ENCODE peak calls at places on chromosomes 5 and 9, in five cellular contexts. G is left lung; O is CD8-positive, alpha-beta T cell; B is lower lobe of right lung; C is AG10803. K is an unnamed sample.
A peak's percentile ranks its signal among the peaks of the same experiment; 100 is the strongest.

GRCh38 chr9:130936285-130937117 is 2.5 kb downstream of the FIBCD1 start:
- DNase-seq in B (no peak), O (no peak), C (peak; percentile 88), G (no peak), K (peak; percentile 57)

GRCh38 chr9:82970359-82970758 is 92.6 kb downstream of the RASEF start:
- DNase-seq in G (no peak), B (no peak), C (no peak), O (no peak), K (no peak)

GRCh38 chr9:135165756-135166519 is 78.5 kb downstream of the OLFM1 start:
- DNase-seq in G (no peak), O (no peak), B (no peak), C (no peak), K (no peak)

GRCh38 chr5:90398726-90399125 is 10.8 kb downstream of the CETN3 start:
- DNase-seq in B (no peak), O (no peak), C (no peak), G (no peak), K (no peak)

GRCh38 chr9:72691671-72692070 is 170.3 kb downstream of the TMC1 start:
- DNase-seq in C (no peak), B (no peak), G (no peak), O (no peak), K (no peak)

GRCh38 chr5:1388383-1388967 is 43.6 kb upstream of the CLPTM1L start:
- DNase-seq in C (no peak), G (no peak), B (no peak), O (no peak), K (no peak)

GRCh38 chr9:87742813-87743428 is 17.0 kb downstream of the CTSL start:
- DNase-seq in G (no peak), B (no peak), O (no peak), C (no peak), K (no peak)

GRCh38 chr5:117888688-117889087 is 1099.7 kb downstream of the DTWD2 start:
- DNase-seq in G (no peak), B (no peak), C (no peak), O (no peak), K (peak; percentile 34)

GRCh38 chr5:153523196-153523595 is 32.7 kb downstream of the GRIA1 start:
- DNase-seq in C (peak; percentile 69), B (no peak), G (no peak), O (no peak), K (peak; percentile 47)

GRCh38 chr5:40791715-40792139 is 6.4 kb downstream of the PRKAA1 start:
- DNase-seq in G (no peak), B (no peak), C (no peak), O (no peak), K (peak; percentile 29)

GRCh38 chr5:56172225-56172624 is 60.9 kb downstream of the ANKRD55 start:
- DNase-seq in O (no peak), G (no peak), C (peak; percentile 84), B (no peak), K (peak; percentile 67)

GRCh38 chr5:54947187-54947586 is 38.2 kb downstream of the ESM1 start:
- DNase-seq in G (no peak), O (no peak), B (no peak), C (no peak), K (no peak)

GRCh38 chr5:44660251-44660650 is 148.5 kb upstream of the MRPS30 start:
- DNase-seq in C (no peak), G (no peak), O (no peak), B (no peak), K (no peak)

GRCh38 chr9:114811301-114811700 is 5.5 kb upstream of the TNFSF15 start:
- DNase-seq in C (peak; percentile 12), O (no peak), G (no peak), B (no peak), K (no peak)

DNA sequence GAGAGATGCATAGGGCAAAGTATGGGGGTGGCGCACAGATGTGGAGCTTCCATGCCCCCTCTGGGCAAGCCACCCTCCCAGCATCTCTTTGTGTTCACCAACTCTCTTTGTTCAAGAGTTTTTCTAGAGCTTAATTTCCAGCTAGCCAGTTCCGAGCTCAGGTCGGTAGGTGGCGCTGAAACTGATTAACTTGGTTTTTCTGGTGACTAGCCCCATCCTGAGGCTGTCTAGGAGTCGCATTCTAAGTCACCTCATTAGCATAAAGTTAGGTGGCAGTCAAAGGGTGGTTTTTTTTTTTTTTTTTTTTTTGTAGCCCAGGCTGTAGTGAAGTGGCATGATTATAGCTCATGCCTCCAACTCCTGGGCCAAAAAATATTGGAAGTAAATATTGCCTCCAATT is 476.4 kb downstream of the KDM4C start:
- DNase-seq in G (no peak), O (no peak), C (peak; percentile 23), B (no peak), K (peak; percentile 62)
- TF ChIP-seq CTCF in G (peak; percentile 42), O (no peak), C (peak; percentile 63), B (peak; percentile 30), K (peak; percentile 81)

GRCh38 chr5:50744761-50745160 is 78.3 kb downstream of the PARP8 start:
- DNase-seq in G (no peak), C (peak; percentile 38), B (no peak), O (no peak), K (peak; percentile 65)
- H3K4me3 ChIP-seq in G (no peak overlapping the region), C (peak overlapping the region; percentile 36), B (peak overlapping the region; percentile 42), O (peak overlapping the region; percentile 44), K (peak overlapping the region; percentile 42)

DNA sequence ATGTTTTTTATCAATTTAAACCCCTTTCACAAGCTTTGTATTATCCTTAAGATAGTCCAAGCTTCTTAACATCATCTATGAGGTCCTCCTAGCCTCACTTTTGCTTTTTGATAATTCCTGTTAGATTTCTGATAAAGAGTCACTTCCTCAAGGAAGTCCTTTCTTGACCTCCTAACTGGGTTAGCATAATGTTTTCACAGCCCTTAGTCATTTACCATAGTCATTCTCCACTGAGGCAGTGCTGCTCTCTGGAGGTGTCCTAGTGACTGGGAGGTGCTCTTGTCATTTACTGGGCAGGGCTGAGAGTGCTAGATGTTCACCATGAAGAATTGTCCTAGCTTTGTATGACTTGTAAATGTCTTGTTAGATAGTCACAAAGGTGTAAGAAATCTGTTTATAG is 26.4 kb downstream of the TNPO1 start:
- DNase-seq in B (no peak), C (no peak), O (no peak), G (no peak), K (peak; percentile 41)
- TF ChIP-seq CTCF in B (no peak), C (no peak), O (no peak), G (no peak), K (no peak)

GRCh38 chr5:138606378-138606777 is 31.2 kb upstream of the HSPA9 start:
- DNase-seq in B (no peak), G (no peak), C (no peak), O (no peak), K (no peak)
- H3K4me3 ChIP-seq in B (no peak overlapping the region), G (no peak overlapping the region), C (no peak overlapping the region), O (no peak overlapping the region), K (no peak overlapping the region)

DNA sequence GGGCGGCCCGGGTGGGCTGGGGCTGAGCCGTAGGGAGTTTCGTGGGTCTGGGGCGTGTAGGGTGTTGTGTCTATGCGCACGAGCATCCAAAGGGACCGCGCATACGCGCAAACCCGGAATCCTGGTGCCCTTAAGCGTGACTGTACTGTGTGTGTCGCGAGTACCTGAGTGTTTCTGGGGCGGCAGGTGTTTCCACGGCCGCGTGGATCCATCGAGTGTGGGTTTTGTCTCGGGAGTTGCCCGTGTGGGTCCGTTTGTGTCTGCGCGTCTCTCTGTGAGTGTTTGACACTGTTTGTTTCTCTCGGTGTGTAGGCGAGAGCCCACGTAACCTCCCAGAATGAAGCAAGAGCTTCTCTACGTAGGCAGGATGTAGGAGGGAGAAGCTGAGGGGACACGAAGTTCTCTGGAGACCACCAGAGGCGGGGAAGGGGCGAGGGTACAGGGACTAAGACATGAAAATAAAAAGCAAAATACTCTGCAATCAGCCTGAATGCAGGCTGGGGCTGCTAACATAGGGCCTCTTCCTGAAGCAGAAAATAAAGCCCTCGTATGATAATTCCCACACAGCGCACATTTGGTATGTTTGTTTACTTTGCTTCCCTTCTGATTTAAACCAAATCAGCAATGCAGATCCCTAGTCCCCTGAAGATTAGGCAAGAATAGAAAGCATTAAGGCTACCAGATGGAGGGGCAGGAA is 583 bp upstream of the BRINP1 start:
- DNase-seq in O (no peak), B (no peak), C (no peak), G (no peak), K (no peak)
- TF ChIP-seq CTCF in O (no peak), B (no peak), C (no peak), G (no peak), K (no peak)

GRCh38 chr9:109010676-109011655 is 2.3 kb downstream of the CTNNAL1 start:
- DNase-seq in C (peak; percentile 57), O (peak; percentile 57), B (no peak), G (peak; percentile 40), K (peak; percentile 90)
- H3K4me3 ChIP-seq in C (peak overlapping the region; percentile 74), O (no peak overlapping the region), B (peak overlapping the region; percentile 87), G (no peak overlapping the region), K (peak overlapping the region; percentile 84)

GRCh38 chr9:89426389-89426961 is 71.4 kb downstream of the SEMA4D start:
- DNase-seq in G (no peak), O (no peak), C (no peak), B (peak; percentile 37), K (no peak)

GRCh38 chr9:89430995-89431394 is 66.9 kb downstream of the SEMA4D start:
- DNase-seq in C (no peak), B (no peak), G (no peak), O (no peak), K (no peak)

GRCh38 chr9:89428222-89428761 is 69.6 kb downstream of the SEMA4D start:
- DNase-seq in O (no peak), G (no peak), B (no peak), C (no peak), K (no peak)

GRCh38 chr9:89427621-89428221 is 70.2 kb downstream of the SEMA4D start:
- DNase-seq in B (no peak), O (peak; percentile 81), C (no peak), G (no peak), K (no peak)

DNA sequence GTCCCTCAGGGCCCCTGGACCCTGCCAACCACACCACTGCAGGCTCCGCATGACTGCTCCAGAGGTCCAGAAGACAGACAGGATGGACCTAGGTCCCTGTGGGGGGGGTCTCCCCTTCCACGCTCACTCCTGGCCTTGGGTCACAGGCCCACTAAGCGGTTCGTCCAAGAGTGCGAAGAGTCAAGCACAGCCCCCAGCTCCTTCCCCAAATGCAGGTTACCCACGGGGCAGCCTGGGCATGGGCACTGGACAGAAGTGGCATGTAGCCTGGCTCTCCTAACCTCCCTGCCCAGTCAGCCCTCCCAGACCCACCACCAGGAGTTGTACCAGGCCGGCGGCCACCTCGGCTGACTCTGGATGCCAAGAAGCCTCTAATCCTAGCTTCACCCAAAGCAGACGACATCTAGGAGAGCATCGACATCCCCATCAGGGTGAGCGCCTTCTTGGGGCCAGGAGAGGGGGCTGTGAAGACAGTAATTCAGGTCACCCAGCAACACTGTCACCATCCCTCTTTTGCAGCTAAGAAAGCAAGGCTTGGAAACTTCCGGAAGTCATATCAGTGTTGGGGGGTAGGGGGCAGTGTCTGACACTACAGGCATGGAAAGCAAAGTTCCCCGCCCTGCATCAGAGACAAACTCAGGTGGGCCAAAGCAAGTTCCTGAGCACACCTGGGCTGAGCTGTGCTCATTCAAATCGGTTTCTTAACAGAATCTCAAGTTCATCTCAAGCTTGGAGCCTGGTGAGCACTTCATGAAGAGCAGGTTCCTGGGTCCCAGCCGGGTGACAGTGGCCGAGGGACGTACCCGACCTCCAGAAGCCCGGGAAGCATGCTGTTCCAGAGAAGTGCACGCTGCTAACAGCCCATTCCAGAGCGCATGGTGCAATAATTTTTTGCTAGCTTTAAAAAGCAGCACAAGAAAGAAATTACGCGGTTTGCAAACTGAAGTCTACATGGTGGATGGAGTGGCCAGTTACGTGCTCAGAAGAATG is 68.7 kb downstream of the SEMA4D start:
- DNase-seq in G (no peak), B (no peak), O (peak; percentile 70), C (no peak), K (no peak)
- TF ChIP-seq CTCF in G (no peak), B (no peak), O (peak; percentile 75), C (peak; percentile 19), K (peak; percentile 51)